ENCODE peak calls at places on chromosomes 4 and X, in seven cellular contexts. X is K562, D is HCT116, F is GM12878, O is H1, S is HepG2, C is SK-N-SH. J is an unnamed sample.

GRCh38 chr4:75514949-75515612 is 808 bp downstream of the THAP6 start:
- DNase-seq in X (peak; percentile 25), D (no peak), F (peak; percentile 32), O (no peak), S (no peak), C (peak; percentile 7), J (no peak)

GRCh38 chr4:15303052-15303641 is 124.7 kb upstream of the C1QTNF7 start:
- DNase-seq in X (no peak), D (no peak), F (no peak), O (no peak), S (peak; percentile 64), C (no peak), J (no peak)

GRCh38 chrX:119008122-119008744 is 33.8 kb downstream of the LONRF3 start:
- DNase-seq in X (peak; percentile 37), D (no peak), F (no peak), O (peak; percentile 58), S (peak; percentile 6), C (peak; percentile 43), J (peak; percentile 31)

GRCh38 chr4:100569196-100569595 is 51.4 kb upstream of the EMCN start:
- DNase-seq in X (no peak), D (no peak), F (no peak), O (no peak), S (no peak), C (no peak), J (no peak)

GRCh38 chr4:152699313-152699712 is 19.5 kb upstream of the TMEM154 start:
- DNase-seq in X (no peak), D (no peak), F (no peak), O (no peak), S (no peak), C (no peak), J (no peak)

GRCh38 chr4:83109480-83110221 is 4.9 kb downstream of the PLAC8 start:
- DNase-seq in X (no peak), D (no peak), F (no peak), O (peak; percentile 80), S (no peak), C (peak; percentile 77), J (peak; percentile 12)

GRCh38 chrX:129247642-129248041 is 275.6 kb downstream of the SMARCA1 start:
- DNase-seq in X (no peak), D (no peak), F (no peak), O (no peak), S (no peak), C (no peak), J (no peak)

GRCh38 chr4:113760852-113761681 is 471 bp downstream of the CAMK2D start:
- DNase-seq in X (no peak), D (no peak), F (no peak), O (peak; percentile 73), S (peak; percentile 74), C (peak; percentile 81), J (no peak)

GRCh38 chrX:48802089-48802812 is 384 bp downstream of the HDAC6 start:
- DNase-seq in X (peak; percentile 93), D (peak; percentile 57), F (peak; percentile 40), O (peak; percentile 83), S (peak; percentile 85), C (peak; percentile 72), J (peak; percentile 94)

GRCh38 chrX:21926527-21927278 is 13.8 kb upstream of the SMS start:
- DNase-seq in X (peak; percentile 66), D (peak; percentile 82), F (no peak), O (no peak), S (peak; percentile 82), C (no peak), J (no peak)

GRCh38 chr4:22238742-22239141 is 277.1 kb downstream of the ADGRA3 start:
- DNase-seq in X (no peak), D (no peak), F (no peak), O (no peak), S (peak; percentile 2), C (peak; percentile 4), J (peak; percentile 34)

GRCh38 chrX:15151267-15152196 is 118.4 kb downstream of the ASB9 start:
- DNase-seq in X (no peak), D (no peak), F (peak; percentile 38), O (no peak), S (no peak), C (no peak), J (no peak)

GRCh38 chr4:25903905-25904747 is 9.9 kb upstream of the SMIM20 start:
- DNase-seq in X (no peak), D (no peak), F (no peak), O (no peak), S (no peak), C (no peak), J (no peak)

GRCh38 chrX:9429767-9430166 is 35.1 kb upstream of the TBL1X start:
- DNase-seq in X (no peak), D (no peak), F (no peak), O (no peak), S (no peak), C (peak; percentile 25), J (peak; percentile 54)

GRCh38 chr4:65250916-65251315 is 419.4 kb downstream of the EPHA5 start:
- DNase-seq in X (no peak), D (no peak), F (no peak), O (no peak), S (no peak), C (no peak), J (no peak)

GRCh38 chr4:65249111-65249510 is 421.2 kb downstream of the EPHA5 start:
- DNase-seq in X (no peak), D (no peak), F (no peak), O (no peak), S (no peak), C (no peak), J (no peak)
- TF ChIP-seq JUND in X (no peak), D (no peak), F (no peak), O (no peak), S (no peak), C (no peak), J (no peak)

DNA sequence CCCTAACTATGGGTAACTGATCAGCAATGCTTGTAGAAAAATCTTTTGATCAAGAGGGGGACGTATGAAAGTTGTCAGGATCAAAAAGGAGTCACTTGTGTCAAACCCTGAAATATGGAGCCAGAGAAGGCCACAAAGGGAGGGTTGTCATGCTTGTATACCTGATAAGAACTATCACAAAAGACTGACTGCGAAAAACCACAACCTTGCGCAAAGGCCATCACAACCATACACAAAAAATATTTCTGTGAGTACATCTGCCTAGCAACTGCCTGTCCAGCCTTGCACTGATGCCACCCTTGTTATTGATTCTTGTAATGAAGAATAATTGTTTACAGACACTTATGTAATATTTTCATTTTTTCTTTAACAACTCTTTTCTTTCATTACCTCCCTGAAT is 22.8 kb upstream of the EIF4E start:
- DNase-seq in X (peak; percentile 67), D (no peak), F (no peak), O (no peak), S (no peak), C (no peak), J (no peak)
- TF ChIP-seq JUND in X (peak; percentile 27), D (no peak), F (no peak), O (no peak), S (no peak), C (no peak), J (no peak)

GRCh38 chr4:84568496-84568895 is 14.4 kb upstream of the CDS1 start:
- DNase-seq in X (no peak), D (no peak), F (no peak), O (no peak), S (no peak), C (no peak), J (no peak)

GRCh38 chr4:84565951-84566350 is 17.0 kb upstream of the CDS1 start:
- DNase-seq in X (no peak), D (no peak), F (no peak), O (peak; percentile 54), S (no peak), C (no peak), J (no peak)

GRCh38 chr4:84562156-84562555 is 20.8 kb upstream of the CDS1 start:
- DNase-seq in X (no peak), D (no peak), F (no peak), O (no peak), S (no peak), C (no peak), J (no peak)

GRCh38 chr4:84563002-84563401 is 19.9 kb upstream of the CDS1 start:
- DNase-seq in X (no peak), D (no peak), F (no peak), O (no peak), S (no peak), C (no peak), J (peak; percentile 71)
- TF ChIP-seq JUND in X (no peak), D (no peak), F (no peak), O (no peak), S (no peak), C (no peak), J (no peak)

GRCh38 chr4:174613979-174614378 is 91.7 kb upstream of the HPGD start:
- DNase-seq in X (no peak), D (no peak), F (no peak), O (no peak), S (no peak), C (no peak), J (no peak)
- TF ChIP-seq JUND in X (no peak), D (no peak), F (no peak), O (no peak), S (no peak), C (no peak), J (no peak)

DNA sequence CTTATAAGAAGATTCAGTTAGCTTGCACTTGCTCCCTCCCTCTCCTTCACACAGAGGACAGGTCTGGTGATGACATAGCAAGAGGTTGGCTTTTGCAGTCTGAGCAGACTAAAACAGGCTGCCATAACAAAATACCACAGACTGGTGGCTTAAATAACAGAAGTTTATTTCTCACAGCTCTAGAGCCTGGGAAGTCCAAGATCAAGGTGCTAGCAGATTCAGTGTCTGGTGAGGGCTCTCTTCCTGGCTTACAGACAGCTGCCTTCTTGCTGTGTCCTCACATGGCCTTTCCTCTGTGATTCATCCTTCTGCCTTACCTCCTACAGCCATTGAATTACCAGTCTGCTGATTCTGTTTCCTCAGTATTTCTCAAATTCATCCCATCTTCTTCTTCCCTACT is 13.1 kb downstream of the RP2 start:
- DNase-seq in X (no peak), D (no peak), F (no peak), O (no peak), S (no peak), C (no peak), J (no peak)
- TF ChIP-seq JUND in X (no peak), D (no peak), F (no peak), O (no peak), S (no peak), C (no peak), J (no peak)

DNA sequence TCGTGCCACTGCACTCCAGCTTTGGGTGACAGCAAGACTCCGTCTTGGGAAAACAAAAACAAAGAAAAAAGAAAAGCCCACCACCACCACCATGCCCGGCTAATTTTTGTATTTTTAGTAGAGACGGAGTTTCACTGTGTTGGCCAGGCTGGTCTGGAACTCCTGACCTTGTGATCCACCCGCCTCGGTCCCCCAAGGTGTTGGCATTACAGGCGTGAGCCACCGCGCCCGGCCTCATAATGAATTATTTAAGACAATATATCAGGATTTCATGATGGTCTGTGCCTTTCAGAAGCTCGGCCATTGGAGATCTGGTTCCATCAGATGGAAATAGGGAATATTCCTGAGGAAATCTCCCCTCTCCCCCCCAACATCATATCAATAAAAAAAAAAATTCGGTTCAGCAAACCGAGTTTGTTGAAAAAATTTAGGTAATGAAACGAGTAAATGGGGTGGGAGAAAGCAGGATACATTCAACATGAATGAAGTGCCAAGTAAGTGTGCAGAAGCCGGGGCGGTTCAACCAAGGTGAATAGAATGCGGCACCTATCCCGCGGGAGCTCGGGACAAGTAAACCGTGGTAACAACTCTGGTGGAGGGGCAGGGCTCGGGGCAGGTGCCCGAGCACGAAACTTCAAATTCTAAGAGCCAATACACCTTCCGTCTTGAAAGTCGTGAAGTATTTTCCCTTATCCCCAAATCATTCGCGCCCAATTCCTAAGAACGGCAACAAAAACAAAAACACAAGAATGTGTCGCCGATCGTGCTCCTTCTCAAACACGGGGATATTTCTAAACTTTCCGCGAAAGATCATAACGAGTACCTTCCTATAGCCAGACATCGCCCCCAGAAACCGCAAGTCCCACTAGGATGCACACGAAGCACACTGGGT is 773 bp upstream of the TXLNG start:
- DNase-seq in X (no peak), D (no peak), F (no peak), O (no peak), S (no peak), C (peak; percentile 27), J (peak; percentile 45)
- TF ChIP-seq JUND in X (no peak), D (no peak), F (no peak), O (no peak), S (no peak), C (no peak), J (no peak)

J was measured in T47D.